ENCODE peak calls at places on chromosomes 16 and 17, in ten cellular contexts. C, T, U, X, D, A, P, M, J and Q are unnamed samples.

GRCh38 chr17:37067555-37068111 is 118.9 kb downstream of the AATF start:
- DNase-seq in C (peak; percentile 66), T (no peak), U (no peak), X (no peak), D (peak; percentile 9), A (no peak), P (peak; percentile 66), M (peak; percentile 72), J (no peak), Q (peak; percentile 87)

GRCh38 chr17:58189436-58190146 is 2.9 kb upstream of the EPX start:
- DNase-seq in C (peak; percentile 83), T (no peak), U (no peak), X (no peak), D (peak; percentile 56), A (no peak), P (peak; percentile 76), M (peak; percentile 89), J (no peak), Q (peak; percentile 54)

GRCh38 chr16:77002644-77003043 is 188.3 kb upstream of the MON1B start:
- DNase-seq in C (no peak), T (no peak), U (no peak), X (no peak), D (no peak), A (no peak), P (no peak), M (no peak), J (no peak), Q (no peak)

GRCh38 chr16:56671706-56672105 is 2.1 kb downstream of the MT1H start:
- DNase-seq in C (no peak), T (no peak), U (no peak), X (no peak), D (no peak), A (no peak), P (no peak), M (no peak), J (no peak), Q (no peak)

GRCh38 chr16:20868890-20869289 is 31.3 kb downstream of the DCUN1D3 start:
- DNase-seq in C (peak; percentile 86), T (peak; percentile 16), U (no peak), X (no peak), D (no peak), A (no peak), P (peak; percentile 51), M (peak; percentile 69), J (no peak), Q (peak; percentile 72)

GRCh38 chr17:40091691-40092397 is 8.5 kb downstream of the NR1D1 start:
- DNase-seq in C (no peak), T (no peak), U (no peak), X (no peak), D (no peak), A (no peak), P (no peak), M (no peak), J (no peak), Q (no peak)

GRCh38 chr17:58728831-58729230 is 26.8 kb upstream of the PPM1E start:
- DNase-seq in C (no peak), T (no peak), U (no peak), X (no peak), D (no peak), A (no peak), P (no peak), M (peak; percentile 34), J (no peak), Q (peak; percentile 14)

GRCh38 chr16:50276801-50277560 is 10.6 kb downstream of the ADCY7 start:
- DNase-seq in C (no peak), T (no peak), U (no peak), X (no peak), D (no peak), A (no peak), P (no peak), M (no peak), J (no peak), Q (no peak)

GRCh38 chr17:74523308-74523707 is 8.0 kb downstream of the CD300LB start:
- DNase-seq in C (no peak), T (no peak), U (no peak), X (peak; percentile 25), D (no peak), A (no peak), P (no peak), M (no peak), J (no peak), Q (no peak)

GRCh38 chr17:31060814-31061550 is 33.8 kb upstream of the NF1 start:
- DNase-seq in C (no peak), T (no peak), U (no peak), X (no peak), D (no peak), A (no peak), P (no peak), M (no peak), J (no peak), Q (no peak)

GRCh38 chr17:43880420-43880991 is 26.8 kb downstream of the MPP2 start:
- DNase-seq in C (peak; percentile 13), T (peak; percentile 74), U (peak; percentile 50), X (peak; percentile 83), D (no peak), A (no peak), P (peak; percentile 25), M (no peak), J (no peak), Q (peak; percentile 6)

GRCh38 chr17:7216242-7217112 is 3.2 kb downstream of the DLG4 start:
- DNase-seq in C (no peak), T (no peak), U (no peak), X (no peak), D (no peak), A (no peak), P (no peak), M (no peak), J (no peak), Q (no peak)

GRCh38 chr17:20315821-20316220 is 151.5 kb downstream of the LGALS9B start:
- DNase-seq in C (no peak), T (no peak), U (no peak), X (peak; percentile 38), D (no peak), A (no peak), P (no peak), M (peak; percentile 16), J (no peak), Q (no peak)

GRCh38 chr16:66478733-66479511 is 51.8 kb downstream of the BEAN1 start:
- DNase-seq in C (peak; percentile 59), T (peak; percentile 69), U (peak; percentile 86), X (peak; percentile 78), D (peak; percentile 31), A (peak; percentile 68), P (peak; percentile 74), M (peak; percentile 39), J (peak; percentile 48), Q (peak; percentile 59)

GRCh38 chr16:29809850-29810698 is 1.9 kb upstream of the PRRT2 start:
- DNase-seq in C (no peak), T (peak; percentile 52), U (peak; percentile 33), X (no peak), D (no peak), A (no peak), P (no peak), M (no peak), J (no peak), Q (no peak)

GRCh38 chr17:45341389-45342158 is 24.8 kb upstream of the MAP3K14 start:
- DNase-seq in C (peak; percentile 96), T (peak; percentile 74), U (no peak), X (peak; percentile 85), D (no peak), A (no peak), P (peak; percentile 60), M (peak; percentile 90), J (no peak), Q (peak; percentile 84)

GRCh38 chr17:71192039-71192555 is 928.7 kb upstream of the SOX9 start:
- DNase-seq in C (no peak), T (no peak), U (no peak), X (no peak), D (no peak), A (no peak), P (no peak), M (no peak), J (no peak), Q (no peak)

GRCh38 chr17:76125922-76126321 is 15.1 kb downstream of the FOXJ1 start:
- DNase-seq in C (no peak), T (no peak), U (no peak), X (no peak), D (no peak), A (no peak), P (no peak), M (no peak), J (no peak), Q (no peak)

GRCh38 chr17:1557355-1558095 is 5.1 kb downstream of the PITPNA start:
- DNase-seq in C (peak; percentile 44), T (no peak), U (no peak), X (no peak), D (no peak), A (no peak), P (no peak), M (peak; percentile 61), J (no peak), Q (peak; percentile 86)

GRCh38 chr16:57729182-57729484 is 6.4 kb upstream of the KATNB1 start:
- DNase-seq in C (no peak), T (no peak), U (no peak), X (no peak), D (no peak), A (no peak), P (no peak), M (no peak), J (no peak), Q (no peak)

GRCh38 chr16:50612849-50613198 is 64.6 kb downstream of the NKD1 start:
- DNase-seq in C (no peak), T (no peak), U (no peak), X (no peak), D (no peak), A (no peak), P (no peak), M (no peak), J (no peak), Q (no peak)

GRCh38 chr17:66737524-66737923 is 97.4 kb upstream of the CACNG5 start:
- DNase-seq in C (peak; percentile 76), T (peak; percentile 79), U (no peak), X (peak; percentile 78), D (no peak), A (no peak), P (no peak), M (peak; percentile 61), J (no peak), Q (no peak)